ENCODE peak calls at places on chromosomes 16 and 17, in four cellular contexts. M is Caco-2, S is AG10803, R is T-helper 2 cell. F is an unnamed sample.

GRCh38 chr17:83204230-83204725 is 124.9 kb downstream of the METRNL start:
- DNase-seq in M (no peak), R (peak; percentile 25), S (peak; percentile 42), F (no peak)

GRCh38 chr16:88533945-88534641 is 36.1 kb upstream of the ZC3H18 start:
- DNase-seq in R (peak; percentile 86), M (no peak), S (peak; percentile 54), F (no peak)

GRCh38 chr16:2719328-2720062 is 529 bp downstream of the PRSS27 start:
- DNase-seq in M (peak; percentile 71), R (no peak), S (no peak), F (peak; percentile 57)

GRCh38 chr17:65145743-65146142 is 8.6 kb downstream of the RGS9 start:
- DNase-seq in M (no peak), R (no peak), S (no peak), F (no peak)

GRCh38 chr16:57315401-57315800 is 30.9 kb upstream of the PLLP start:
- DNase-seq in S (no peak), M (no peak), R (no peak), F (no peak)

GRCh38 chr16:25433388-25433787 is 175.7 kb upstream of the ZKSCAN2 start:
- DNase-seq in R (no peak), S (no peak), M (no peak), F (no peak)

GRCh38 chr16:22684282-22685161 is 129.4 kb upstream of the HS3ST2 start:
- DNase-seq in R (peak; percentile 11), M (no peak), S (peak; percentile 52), F (no peak)

GRCh38 chr16:22641030-22641671 is 130.5 kb downstream of the NPIPB5 start:
- DNase-seq in M (no peak), S (peak; percentile 31), R (peak; percentile 9), F (peak; percentile 16)

GRCh38 chr16:73052441-73053030 is 4.6 kb upstream of the ZFHX3 start:
- DNase-seq in R (no peak), M (no peak), S (no peak), F (no peak)

GRCh38 chr17:75350706-75351105 is 54.8 kb downstream of the GRB2 start:
- DNase-seq in R (no peak), M (no peak), S (no peak), F (no peak)

F was measured in HuH-7.5.